ENCODE peak calls at places on chromosomes 3 and 15, in ten cellular contexts. Q is GM13977; B is fibroblast of the aortic adventitia; A is fibroblast of mammary gland; J is H9; C is BJ; D is CD8-positive, alpha-beta T cell; I is nephron progenitor cell; X is hepatocyte; Y is uterus. W is an unnamed sample.

GRCh38 chr15:88658972-88659931 is 20.4 kb downstream of the ISG20 start:
- DNase-seq in Q (no peak), B (peak; percentile 73), A (peak; percentile 69), J (no peak), C (no peak), D (no peak), I (no peak), X (no peak), Y (no peak), W (no peak)

GRCh38 chr3:183745300-183746098 is 47.9 kb downstream of the YEATS2 start:
- DNase-seq in Q (no peak), B (peak; percentile 11), A (no peak), J (peak; percentile 39), C (no peak), D (no peak), I (no peak), X (no peak), Y (no peak), W (no peak)

GRCh38 chr15:61383421-61383820 is 154.3 kb upstream of the RORA start:
- DNase-seq in Q (no peak), B (peak; percentile 2), A (peak; percentile 97), J (no peak), C (peak; percentile 16), D (no peak), I (no peak), X (no peak), Y (no peak), W (no peak)

GRCh38 chr15:60006203-60006782 is 2.2 kb downstream of the FOXB1 start:
- DNase-seq in Q (peak; percentile 62), B (peak; percentile 21), A (no peak), J (peak; percentile 90), C (no peak), D (peak; percentile 60), I (peak; percentile 81), X (peak; percentile 44), Y (no peak), W (peak; percentile 43)

GRCh38 chr3:114566162-114566755 is 272.4 kb downstream of the TIGIT start:
- DNase-seq in Q (peak; percentile 6), B (no peak), A (no peak), J (no peak), C (no peak), D (no peak), I (no peak), X (no peak), Y (no peak), W (no peak)

GRCh38 chr3:25587526-25587925 is 77.2 kb downstream of the TOP2B start:
- DNase-seq in Q (no peak), B (no peak), A (peak; percentile 70), J (no peak), C (no peak), D (no peak), I (no peak), X (no peak), Y (no peak), W (no peak)

GRCh38 chr15:67865766-67866165 is 25.9 kb upstream of the RNU6-1 start:
- DNase-seq in Q (no peak), B (no peak), A (no peak), J (no peak), C (no peak), D (no peak), I (no peak), X (no peak), Y (no peak), W (no peak)

GRCh38 chr3:126402178-126402577 is 7.5 kb downstream of the CFAP100 start:
- DNase-seq in Q (no peak), B (no peak), A (no peak), J (no peak), C (no peak), D (no peak), I (no peak), X (no peak), Y (no peak), W (no peak)

GRCh38 chr3:16554126-16554525 is 40.6 kb upstream of the RFTN1 start:
- DNase-seq in Q (no peak), B (no peak), A (no peak), J (no peak), C (no peak), D (no peak), I (no peak), X (no peak), Y (no peak), W (no peak)

GRCh38 chr15:66884661-66885237 is 180.7 kb upstream of the SMAD3 start:
- DNase-seq in Q (no peak), B (no peak), A (no peak), J (no peak), C (no peak), D (no peak), I (no peak), X (no peak), Y (no peak), W (no peak)

GRCh38 chr3:118977118-118977517 is 57.5 kb downstream of the IGSF11 start:
- DNase-seq in Q (no peak), B (no peak), A (no peak), J (no peak), C (no peak), D (no peak), I (no peak), X (no peak), Y (no peak), W (no peak)

GRCh38 chr15:68214838-68215234 is 9.7 kb upstream of the CALML4 start:
- DNase-seq in Q (no peak), B (no peak), A (no peak), J (no peak), C (no peak), D (no peak), I (no peak), X (no peak), Y (no peak), W (no peak)

GRCh38 chr3:23175361-23176073 is 27.6 kb upstream of the UBE2E2 start:
- DNase-seq in Q (no peak), B (peak; percentile 79), A (no peak), J (no peak), C (no peak), D (no peak), I (no peak), X (no peak), Y (no peak), W (no peak)

GRCh38 chr3:192571197-192571791 is 156.0 kb downstream of the FGF12 start:
- DNase-seq in Q (no peak), B (peak; percentile 58), A (peak; percentile 58), J (peak; percentile 24), C (no peak), D (no peak), I (peak; percentile 5), X (no peak), Y (peak; percentile 56), W (no peak)

GRCh38 chr3:32603064-32603463 is 32.4 kb upstream of the DYNC1LI1 start:
- DNase-seq in Q (no peak), B (no peak), A (no peak), J (no peak), C (no peak), D (no peak), I (no peak), X (peak; percentile 35), Y (no peak), W (no peak)

GRCh38 chr15:51828621-51829359 is 663 bp upstream of the TMOD3 start:
- DNase-seq in Q (peak; percentile 20), B (no peak), A (no peak), J (no peak), C (no peak), D (no peak), I (no peak), X (no peak), Y (no peak), W (no peak)

GRCh38 chr3:126212629-126213375 is 32.4 kb upstream of the ALDH1L1 start:
- DNase-seq in Q (peak; percentile 37), B (peak; percentile 31), A (peak; percentile 51), J (peak; percentile 76), C (no peak), D (no peak), I (peak; percentile 78), X (peak; percentile 71), Y (peak; percentile 34), W (no peak)

GRCh38 chr3:194575484-194576210 is 57.6 kb downstream of the TMEM44 start:
- DNase-seq in Q (no peak), B (peak; percentile 99), A (peak; percentile 96), J (peak; percentile 54), C (no peak), D (no peak), I (no peak), X (no peak), Y (no peak), W (no peak)

GRCh38 chr3:182937293-182938051 is 42.9 kb downstream of the DCUN1D1 start:
- DNase-seq in Q (no peak), B (no peak), A (no peak), J (no peak), C (no peak), D (no peak), I (no peak), X (no peak), Y (no peak), W (no peak)

GRCh38 chr3:126955004-126955790 is 27.7 kb upstream of the PLXNA1 start:
- DNase-seq in Q (peak; percentile 81), B (no peak), A (no peak), J (no peak), C (no peak), D (no peak), I (no peak), X (no peak), Y (no peak), W (no peak)

GRCh38 chr3:29903600-29903999 is 622.7 kb downstream of the RBMS3 start:
- DNase-seq in Q (no peak), B (no peak), A (no peak), J (no peak), C (no peak), D (no peak), I (no peak), X (no peak), Y (no peak), W (no peak)

GRCh38 chr3:103440539-103441113 is 1005.8 kb downstream of the ZPLD1 start:
- DNase-seq in Q (peak; percentile 3), B (no peak), A (no peak), J (no peak), C (no peak), D (no peak), I (no peak), X (no peak), Y (no peak), W (no peak)
- TF ChIP-seq CTCF in Q (peak; percentile 36), B (no peak), A (no peak), J (peak; percentile 61), C (peak; percentile 14), D (no peak), I (peak; percentile 50), X (peak; percentile 8), Y (no peak), W (no peak)

GRCh38 chr3:53109822-53110771 is 20.1 kb downstream of the RFT1 start:
- DNase-seq in Q (no peak), B (peak; percentile 90), A (peak; percentile 93), J (peak; percentile 71), C (peak; percentile 84), D (peak; percentile 49), I (no peak), X (peak; percentile 79), Y (peak; percentile 64), W (no peak)
- TF ChIP-seq CTCF in Q (peak; percentile 53), B (peak; percentile 86), A (peak; percentile 94), J (peak; percentile 78), C (peak; percentile 93), D (peak; percentile 55), I (peak; percentile 14), X (peak; percentile 69), Y (peak; percentile 44), W (no peak)

GRCh38 chr3:196988241-196989029 is 19.8 kb upstream of the PIGZ start:
- DNase-seq in Q (no peak), B (no peak), A (no peak), J (peak; percentile 68), C (no peak), D (no peak), I (no peak), X (peak; percentile 81), Y (no peak), W (no peak)
- TF ChIP-seq CTCF in Q (no peak), B (no peak), A (peak; percentile 1), J (peak; percentile 61), C (peak; percentile 12), D (no peak), I (no peak), X (peak; percentile 22), Y (no peak), W (no peak)

GRCh38 chr3:45055032-45055410 is 28.9 kb downstream of the CLEC3B start:
- DNase-seq in Q (no peak), B (peak; percentile 87), A (peak; percentile 86), J (no peak), C (peak; percentile 47), D (no peak), I (no peak), X (no peak), Y (no peak), W (no peak)
- TF ChIP-seq CTCF in Q (no peak), B (no peak), A (no peak), J (no peak), C (no peak), D (no peak), I (no peak), X (no peak), Y (no peak), W (no peak)